ENCODE peak calls at places on chromosomes 4 and X, in ten cellular contexts. One of them, this sample, is unnamed.

GRCh38 chr4:9867746-9868425 is 86.5 kb downstream of the DRD5 start:
- DNase-seq in activated naive CD8-positive, alpha-beta T cell treated with anti-CD3 and anti-CD28 coated beads, Interleukin-2, amount 50 U/mL, for 24 hours: no peak
- DNase-seq in activated CD4-positive, alpha-beta T cell treated with anti-CD3 and anti-CD28 coated beads, Interleukin-2, amount 10 ng/mL, durations not matched to agents 7 days and 5 days: no peak
- DNase-seq in astrocyte of the spinal cord: no peak
- DNase-seq in NCI-H510A treated with DMSO at 0.1 percent for 48 hours: peak; percentile 65
- DNase-seq in Caki2: no peak
- DNase-seq in mammary epithelial cell: no peak
- DNase-seq in NCI-H2081: peak; percentile 86
- DNase-seq in stimulated activated CD8-positive, alpha-beta memory T cell treated with anti-CD3 and anti-CD28 coated beads, Interleukin-2, amount 100 ng/mL, for 48 hours: no peak
- DNase-seq in renal cortical epithelial cell: no peak
- DNase-seq in this sample: no peak

GRCh38 chr4:14841801-14842748 is 160.2 kb upstream of the CPEB2 start:
- DNase-seq in renal cortical epithelial cell: no peak
- DNase-seq in Caki2: peak; percentile 40
- DNase-seq in astrocyte of the spinal cord: no peak
- DNase-seq in stimulated activated CD8-positive, alpha-beta memory T cell treated with anti-CD3 and anti-CD28 coated beads, Interleukin-2, amount 100 ng/mL, for 48 hours: no peak
- DNase-seq in NCI-H510A treated with DMSO at 0.1 percent for 48 hours: peak; percentile 33
- DNase-seq in activated CD4-positive, alpha-beta T cell treated with anti-CD3 and anti-CD28 coated beads, Interleukin-2, amount 10 ng/mL, durations not matched to agents 7 days and 5 days: no peak
- DNase-seq in mammary epithelial cell: peak; percentile 31
- DNase-seq in NCI-H2081: peak; percentile 38
- DNase-seq in activated naive CD8-positive, alpha-beta T cell treated with anti-CD3 and anti-CD28 coated beads, Interleukin-2, amount 50 U/mL, for 24 hours: no peak
- DNase-seq in this sample: no peak

GRCh38 chr4:182507808-182508207 is 264.6 kb downstream of the TENM3 start:
- DNase-seq in stimulated activated CD8-positive, alpha-beta memory T cell treated with anti-CD3 and anti-CD28 coated beads, Interleukin-2, amount 100 ng/mL, for 48 hours: no peak
- DNase-seq in NCI-H510A treated with DMSO at 0.1 percent for 48 hours: no peak
- DNase-seq in NCI-H2081: no peak
- DNase-seq in activated CD4-positive, alpha-beta T cell treated with anti-CD3 and anti-CD28 coated beads, Interleukin-2, amount 10 ng/mL, durations not matched to agents 7 days and 5 days: no peak
- DNase-seq in Caki2: no peak
- DNase-seq in activated naive CD8-positive, alpha-beta T cell treated with anti-CD3 and anti-CD28 coated beads, Interleukin-2, amount 50 U/mL, for 24 hours: no peak
- DNase-seq in mammary epithelial cell: no peak
- DNase-seq in renal cortical epithelial cell: no peak
- DNase-seq in astrocyte of the spinal cord: no peak
- DNase-seq in this sample: no peak

GRCh38 chr4:102981005-102981404 is 38.5 kb downstream of the SLC9B1 start:
- DNase-seq in astrocyte of the spinal cord: no peak
- DNase-seq in NCI-H2081: no peak
- DNase-seq in mammary epithelial cell: no peak
- DNase-seq in renal cortical epithelial cell: no peak
- DNase-seq in activated naive CD8-positive, alpha-beta T cell treated with anti-CD3 and anti-CD28 coated beads, Interleukin-2, amount 50 U/mL, for 24 hours: no peak
- DNase-seq in stimulated activated CD8-positive, alpha-beta memory T cell treated with anti-CD3 and anti-CD28 coated beads, Interleukin-2, amount 100 ng/mL, for 48 hours: no peak
- DNase-seq in activated CD4-positive, alpha-beta T cell treated with anti-CD3 and anti-CD28 coated beads, Interleukin-2, amount 10 ng/mL, durations not matched to agents 7 days and 5 days: no peak
- DNase-seq in NCI-H510A treated with DMSO at 0.1 percent for 48 hours: no peak
- DNase-seq in Caki2: no peak
- DNase-seq in this sample: no peak

GRCh38 chrX:136880452-136881013 is at the start of gene RBMX:
- DNase-seq in NCI-H510A treated with DMSO at 0.1 percent for 48 hours: peak; percentile 94
- DNase-seq in activated CD4-positive, alpha-beta T cell treated with anti-CD3 and anti-CD28 coated beads, Interleukin-2, amount 10 ng/mL, durations not matched to agents 7 days and 5 days: peak; percentile 92
- DNase-seq in astrocyte of the spinal cord: peak; percentile 93
- DNase-seq in mammary epithelial cell: peak; percentile 81
- DNase-seq in NCI-H2081: peak; percentile 88
- DNase-seq in stimulated activated CD8-positive, alpha-beta memory T cell treated with anti-CD3 and anti-CD28 coated beads, Interleukin-2, amount 100 ng/mL, for 48 hours: peak; percentile 76
- DNase-seq in activated naive CD8-positive, alpha-beta T cell treated with anti-CD3 and anti-CD28 coated beads, Interleukin-2, amount 50 U/mL, for 24 hours: peak; percentile 88
- DNase-seq in renal cortical epithelial cell: peak; percentile 84
- DNase-seq in Caki2: peak; percentile 93
- DNase-seq in this sample: peak; percentile 92

GRCh38 chr4:128516568-128516967 is 229.0 kb upstream of the PGRMC2 start:
- DNase-seq in astrocyte of the spinal cord: peak; percentile 51
- DNase-seq in NCI-H2081: no peak
- DNase-seq in NCI-H510A treated with DMSO at 0.1 percent for 48 hours: no peak
- DNase-seq in renal cortical epithelial cell: no peak
- DNase-seq in mammary epithelial cell: no peak
- DNase-seq in Caki2: no peak
- DNase-seq in stimulated activated CD8-positive, alpha-beta memory T cell treated with anti-CD3 and anti-CD28 coated beads, Interleukin-2, amount 100 ng/mL, for 48 hours: no peak
- DNase-seq in activated naive CD8-positive, alpha-beta T cell treated with anti-CD3 and anti-CD28 coated beads, Interleukin-2, amount 50 U/mL, for 24 hours: no peak
- DNase-seq in activated CD4-positive, alpha-beta T cell treated with anti-CD3 and anti-CD28 coated beads, Interleukin-2, amount 10 ng/mL, durations not matched to agents 7 days and 5 days: no peak
- DNase-seq in this sample: no peak

GRCh38 chr4:24595662-24596061 is 11.3 kb upstream of the DHX15 start:
- DNase-seq in Caki2: no peak
- DNase-seq in renal cortical epithelial cell: peak; percentile 35
- DNase-seq in NCI-H510A treated with DMSO at 0.1 percent for 48 hours: no peak
- DNase-seq in stimulated activated CD8-positive, alpha-beta memory T cell treated with anti-CD3 and anti-CD28 coated beads, Interleukin-2, amount 100 ng/mL, for 48 hours: no peak
- DNase-seq in mammary epithelial cell: no peak
- DNase-seq in activated CD4-positive, alpha-beta T cell treated with anti-CD3 and anti-CD28 coated beads, Interleukin-2, amount 10 ng/mL, durations not matched to agents 7 days and 5 days: no peak
- DNase-seq in activated naive CD8-positive, alpha-beta T cell treated with anti-CD3 and anti-CD28 coated beads, Interleukin-2, amount 50 U/mL, for 24 hours: no peak
- DNase-seq in astrocyte of the spinal cord: no peak
- DNase-seq in NCI-H2081: no peak
- DNase-seq in this sample: no peak

GRCh38 chr4:183747931-183748664 is 89.0 kb downstream of the TRAPPC11 start:
- DNase-seq in astrocyte of the spinal cord: no peak
- DNase-seq in Caki2: peak; percentile 82
- DNase-seq in activated CD4-positive, alpha-beta T cell treated with anti-CD3 and anti-CD28 coated beads, Interleukin-2, amount 10 ng/mL, durations not matched to agents 7 days and 5 days: no peak
- DNase-seq in renal cortical epithelial cell: peak; percentile 87
- DNase-seq in activated naive CD8-positive, alpha-beta T cell treated with anti-CD3 and anti-CD28 coated beads, Interleukin-2, amount 50 U/mL, for 24 hours: no peak
- DNase-seq in stimulated activated CD8-positive, alpha-beta memory T cell treated with anti-CD3 and anti-CD28 coated beads, Interleukin-2, amount 100 ng/mL, for 48 hours: no peak
- DNase-seq in mammary epithelial cell: no peak
- DNase-seq in NCI-H510A treated with DMSO at 0.1 percent for 48 hours: no peak
- DNase-seq in NCI-H2081: no peak
- DNase-seq in this sample: no peak

GRCh38 chrX:15512401-15512965 is 11.9 kb downstream of the BMX start:
- DNase-seq in NCI-H510A treated with DMSO at 0.1 percent for 48 hours: no peak
- DNase-seq in stimulated activated CD8-positive, alpha-beta memory T cell treated with anti-CD3 and anti-CD28 coated beads, Interleukin-2, amount 100 ng/mL, for 48 hours: no peak
- DNase-seq in renal cortical epithelial cell: no peak
- DNase-seq in Caki2: no peak
- DNase-seq in activated CD4-positive, alpha-beta T cell treated with anti-CD3 and anti-CD28 coated beads, Interleukin-2, amount 10 ng/mL, durations not matched to agents 7 days and 5 days: no peak
- DNase-seq in activated naive CD8-positive, alpha-beta T cell treated with anti-CD3 and anti-CD28 coated beads, Interleukin-2, amount 50 U/mL, for 24 hours: no peak
- DNase-seq in NCI-H2081: no peak
- DNase-seq in mammary epithelial cell: peak; percentile 89
- DNase-seq in astrocyte of the spinal cord: no peak
- DNase-seq in this sample: no peak

GRCh38 chrX:72712094-72712755 is 1.9 kb downstream of the PHKA1 start:
- DNase-seq in NCI-H2081: no peak
- DNase-seq in mammary epithelial cell: no peak
- DNase-seq in astrocyte of the spinal cord: peak; percentile 33
- DNase-seq in activated CD4-positive, alpha-beta T cell treated with anti-CD3 and anti-CD28 coated beads, Interleukin-2, amount 10 ng/mL, durations not matched to agents 7 days and 5 days: no peak
- DNase-seq in Caki2: no peak
- DNase-seq in renal cortical epithelial cell: no peak
- DNase-seq in activated naive CD8-positive, alpha-beta T cell treated with anti-CD3 and anti-CD28 coated beads, Interleukin-2, amount 50 U/mL, for 24 hours: no peak
- DNase-seq in NCI-H510A treated with DMSO at 0.1 percent for 48 hours: peak; percentile 22
- DNase-seq in stimulated activated CD8-positive, alpha-beta memory T cell treated with anti-CD3 and anti-CD28 coated beads, Interleukin-2, amount 100 ng/mL, for 48 hours: no peak
- DNase-seq in this sample: no peak

GRCh38 chr4:77833158-77833724 is 14.1 kb upstream of the CNOT6L start:
- DNase-seq in activated CD4-positive, alpha-beta T cell treated with anti-CD3 and anti-CD28 coated beads, Interleukin-2, amount 10 ng/mL, durations not matched to agents 7 days and 5 days: no peak
- DNase-seq in activated naive CD8-positive, alpha-beta T cell treated with anti-CD3 and anti-CD28 coated beads, Interleukin-2, amount 50 U/mL, for 24 hours: no peak
- DNase-seq in astrocyte of the spinal cord: no peak
- DNase-seq in renal cortical epithelial cell: no peak
- DNase-seq in stimulated activated CD8-positive, alpha-beta memory T cell treated with anti-CD3 and anti-CD28 coated beads, Interleukin-2, amount 100 ng/mL, for 48 hours: no peak
- DNase-seq in mammary epithelial cell: peak; percentile 72
- DNase-seq in NCI-H2081: no peak
- DNase-seq in Caki2: no peak
- DNase-seq in NCI-H510A treated with DMSO at 0.1 percent for 48 hours: no peak
- DNase-seq in this sample: no peak

GRCh38 chrX:118968031-118968430 is 6.4 kb upstream of the LONRF3 start:
- DNase-seq in astrocyte of the spinal cord: no peak
- DNase-seq in mammary epithelial cell: peak; percentile 60
- DNase-seq in NCI-H2081: no peak
- DNase-seq in activated naive CD8-positive, alpha-beta T cell treated with anti-CD3 and anti-CD28 coated beads, Interleukin-2, amount 50 U/mL, for 24 hours: no peak
- DNase-seq in renal cortical epithelial cell: peak; percentile 59
- DNase-seq in stimulated activated CD8-positive, alpha-beta memory T cell treated with anti-CD3 and anti-CD28 coated beads, Interleukin-2, amount 100 ng/mL, for 48 hours: no peak
- DNase-seq in Caki2: peak; percentile 23
- DNase-seq in NCI-H510A treated with DMSO at 0.1 percent for 48 hours: no peak
- DNase-seq in activated CD4-positive, alpha-beta T cell treated with anti-CD3 and anti-CD28 coated beads, Interleukin-2, amount 10 ng/mL, durations not matched to agents 7 days and 5 days: no peak
- DNase-seq in this sample: no peak

GRCh38 chrX:3599787-3600465 is 113.5 kb downstream of the PRKX start:
- DNase-seq in activated CD4-positive, alpha-beta T cell treated with anti-CD3 and anti-CD28 coated beads, Interleukin-2, amount 10 ng/mL, durations not matched to agents 7 days and 5 days: no peak
- DNase-seq in renal cortical epithelial cell: peak; percentile 0
- DNase-seq in astrocyte of the spinal cord: peak; percentile 47
- DNase-seq in NCI-H2081: no peak
- DNase-seq in mammary epithelial cell: no peak
- DNase-seq in activated naive CD8-positive, alpha-beta T cell treated with anti-CD3 and anti-CD28 coated beads, Interleukin-2, amount 50 U/mL, for 24 hours: no peak
- DNase-seq in stimulated activated CD8-positive, alpha-beta memory T cell treated with anti-CD3 and anti-CD28 coated beads, Interleukin-2, amount 100 ng/mL, for 48 hours: no peak
- DNase-seq in NCI-H510A treated with DMSO at 0.1 percent for 48 hours: no peak
- DNase-seq in Caki2: no peak
- DNase-seq in this sample: no peak

GRCh38 chrX:143788265-143788664 is 67.7 kb upstream of the SPANXN2 start:
- DNase-seq in astrocyte of the spinal cord: peak; percentile 43
- DNase-seq in mammary epithelial cell: peak; percentile 21
- DNase-seq in renal cortical epithelial cell: peak; percentile 39
- DNase-seq in Caki2: peak; percentile 18
- DNase-seq in NCI-H2081: peak; percentile 48
- DNase-seq in stimulated activated CD8-positive, alpha-beta memory T cell treated with anti-CD3 and anti-CD28 coated beads, Interleukin-2, amount 100 ng/mL, for 48 hours: no peak
- DNase-seq in NCI-H510A treated with DMSO at 0.1 percent for 48 hours: no peak
- DNase-seq in activated naive CD8-positive, alpha-beta T cell treated with anti-CD3 and anti-CD28 coated beads, Interleukin-2, amount 50 U/mL, for 24 hours: no peak
- DNase-seq in activated CD4-positive, alpha-beta T cell treated with anti-CD3 and anti-CD28 coated beads, Interleukin-2, amount 10 ng/mL, durations not matched to agents 7 days and 5 days: no peak
- DNase-seq in this sample: no peak

GRCh38 chr4:44448548-44449443 is at the start of gene KCTD8:
- DNase-seq in stimulated activated CD8-positive, alpha-beta memory T cell treated with anti-CD3 and anti-CD28 coated beads, Interleukin-2, amount 100 ng/mL, for 48 hours: peak; percentile 60
- DNase-seq in renal cortical epithelial cell: peak; percentile 34
- DNase-seq in astrocyte of the spinal cord: peak; percentile 89
- DNase-seq in Caki2: peak; percentile 91
- DNase-seq in NCI-H510A treated with DMSO at 0.1 percent for 48 hours: peak; percentile 65
- DNase-seq in activated naive CD8-positive, alpha-beta T cell treated with anti-CD3 and anti-CD28 coated beads, Interleukin-2, amount 50 U/mL, for 24 hours: peak; percentile 73
- DNase-seq in NCI-H2081: peak; percentile 94
- DNase-seq in activated CD4-positive, alpha-beta T cell treated with anti-CD3 and anti-CD28 coated beads, Interleukin-2, amount 10 ng/mL, durations not matched to agents 7 days and 5 days: peak; percentile 63
- DNase-seq in mammary epithelial cell: peak; percentile 81
- DNase-seq in this sample: peak; percentile 95

GRCh38 chr4:81337211-81337610 is 122.2 kb upstream of the PRKG2 start:
- DNase-seq in activated CD4-positive, alpha-beta T cell treated with anti-CD3 and anti-CD28 coated beads, Interleukin-2, amount 10 ng/mL, durations not matched to agents 7 days and 5 days: no peak
- DNase-seq in activated naive CD8-positive, alpha-beta T cell treated with anti-CD3 and anti-CD28 coated beads, Interleukin-2, amount 50 U/mL, for 24 hours: no peak
- DNase-seq in Caki2: no peak
- DNase-seq in astrocyte of the spinal cord: no peak
- DNase-seq in stimulated activated CD8-positive, alpha-beta memory T cell treated with anti-CD3 and anti-CD28 coated beads, Interleukin-2, amount 100 ng/mL, for 48 hours: no peak
- DNase-seq in renal cortical epithelial cell: no peak
- DNase-seq in NCI-H2081: no peak
- DNase-seq in mammary epithelial cell: no peak
- DNase-seq in NCI-H510A treated with DMSO at 0.1 percent for 48 hours: no peak
- DNase-seq in this sample: no peak

GRCh38 chr4:73257242-73257994 is 1.2 kb downstream of the ANKRD17 start:
- DNase-seq in mammary epithelial cell: peak; percentile 78
- DNase-seq in Caki2: peak; percentile 76
- DNase-seq in activated naive CD8-positive, alpha-beta T cell treated with anti-CD3 and anti-CD28 coated beads, Interleukin-2, amount 50 U/mL, for 24 hours: peak; percentile 62
- DNase-seq in NCI-H510A treated with DMSO at 0.1 percent for 48 hours: peak; percentile 89
- DNase-seq in activated CD4-positive, alpha-beta T cell treated with anti-CD3 and anti-CD28 coated beads, Interleukin-2, amount 10 ng/mL, durations not matched to agents 7 days and 5 days: peak; percentile 75
- DNase-seq in stimulated activated CD8-positive, alpha-beta memory T cell treated with anti-CD3 and anti-CD28 coated beads, Interleukin-2, amount 100 ng/mL, for 48 hours: peak; percentile 26
- DNase-seq in astrocyte of the spinal cord: peak; percentile 90
- DNase-seq in renal cortical epithelial cell: peak; percentile 84
- DNase-seq in NCI-H2081: peak; percentile 77
- DNase-seq in this sample: peak; percentile 62

GRCh38 chr4:5912614-5913019 is 19.7 kb upstream of the CRMP1 start:
- DNase-seq in NCI-H510A treated with DMSO at 0.1 percent for 48 hours: no peak
- DNase-seq in stimulated activated CD8-positive, alpha-beta memory T cell treated with anti-CD3 and anti-CD28 coated beads, Interleukin-2, amount 100 ng/mL, for 48 hours: no peak
- DNase-seq in mammary epithelial cell: peak; percentile 76
- DNase-seq in activated naive CD8-positive, alpha-beta T cell treated with anti-CD3 and anti-CD28 coated beads, Interleukin-2, amount 50 U/mL, for 24 hours: no peak
- DNase-seq in renal cortical epithelial cell: no peak
- DNase-seq in Caki2: no peak
- DNase-seq in astrocyte of the spinal cord: no peak
- DNase-seq in NCI-H2081: peak; percentile 84
- DNase-seq in activated CD4-positive, alpha-beta T cell treated with anti-CD3 and anti-CD28 coated beads, Interleukin-2, amount 10 ng/mL, durations not matched to agents 7 days and 5 days: no peak
- DNase-seq in this sample: no peak

GRCh38 chr4:185566425-185566824 is 31.1 kb upstream of the PDLIM3 start:
- DNase-seq in mammary epithelial cell: no peak
- DNase-seq in Caki2: no peak
- DNase-seq in stimulated activated CD8-positive, alpha-beta memory T cell treated with anti-CD3 and anti-CD28 coated beads, Interleukin-2, amount 100 ng/mL, for 48 hours: peak; percentile 23
- DNase-seq in renal cortical epithelial cell: no peak
- DNase-seq in activated CD4-positive, alpha-beta T cell treated with anti-CD3 and anti-CD28 coated beads, Interleukin-2, amount 10 ng/mL, durations not matched to agents 7 days and 5 days: no peak
- DNase-seq in NCI-H2081: no peak
- DNase-seq in NCI-H510A treated with DMSO at 0.1 percent for 48 hours: no peak
- DNase-seq in activated naive CD8-positive, alpha-beta T cell treated with anti-CD3 and anti-CD28 coated beads, Interleukin-2, amount 50 U/mL, for 24 hours: no peak
- DNase-seq in astrocyte of the spinal cord: no peak
- DNase-seq in this sample: no peak

GRCh38 chr4:2843909-2844584 is 403 bp downstream of the ADD1 start:
- DNase-seq in astrocyte of the spinal cord: peak; percentile 36
- DNase-seq in mammary epithelial cell: peak; percentile 30
- DNase-seq in stimulated activated CD8-positive, alpha-beta memory T cell treated with anti-CD3 and anti-CD28 coated beads, Interleukin-2, amount 100 ng/mL, for 48 hours: no peak
- DNase-seq in NCI-H510A treated with DMSO at 0.1 percent for 48 hours: no peak
- DNase-seq in renal cortical epithelial cell: no peak
- DNase-seq in Caki2: peak; percentile 28
- DNase-seq in NCI-H2081: no peak
- DNase-seq in activated naive CD8-positive, alpha-beta T cell treated with anti-CD3 and anti-CD28 coated beads, Interleukin-2, amount 50 U/mL, for 24 hours: peak; percentile 18
- DNase-seq in activated CD4-positive, alpha-beta T cell treated with anti-CD3 and anti-CD28 coated beads, Interleukin-2, amount 10 ng/mL, durations not matched to agents 7 days and 5 days: peak; percentile 22
- DNase-seq in this sample: no peak

GRCh38 chr4:66569228-66569627 is 898.9 kb upstream of the EPHA5 start:
- DNase-seq in activated CD4-positive, alpha-beta T cell treated with anti-CD3 and anti-CD28 coated beads, Interleukin-2, amount 10 ng/mL, durations not matched to agents 7 days and 5 days: no peak
- DNase-seq in NCI-H510A treated with DMSO at 0.1 percent for 48 hours: no peak
- DNase-seq in activated naive CD8-positive, alpha-beta T cell treated with anti-CD3 and anti-CD28 coated beads, Interleukin-2, amount 50 U/mL, for 24 hours: no peak
- DNase-seq in Caki2: no peak
- DNase-seq in astrocyte of the spinal cord: no peak
- DNase-seq in stimulated activated CD8-positive, alpha-beta memory T cell treated with anti-CD3 and anti-CD28 coated beads, Interleukin-2, amount 100 ng/mL, for 48 hours: no peak
- DNase-seq in mammary epithelial cell: no peak
- DNase-seq in NCI-H2081: no peak
- DNase-seq in renal cortical epithelial cell: no peak
- DNase-seq in this sample: no peak

GRCh38 chr4:2362286-2363055 is 56.0 kb downstream of the ZFYVE28 start:
- DNase-seq in activated CD4-positive, alpha-beta T cell treated with anti-CD3 and anti-CD28 coated beads, Interleukin-2, amount 10 ng/mL, durations not matched to agents 7 days and 5 days: no peak
- DNase-seq in Caki2: no peak
- DNase-seq in activated naive CD8-positive, alpha-beta T cell treated with anti-CD3 and anti-CD28 coated beads, Interleukin-2, amount 50 U/mL, for 24 hours: no peak
- DNase-seq in NCI-H2081: no peak
- DNase-seq in renal cortical epithelial cell: no peak
- DNase-seq in NCI-H510A treated with DMSO at 0.1 percent for 48 hours: no peak
- DNase-seq in astrocyte of the spinal cord: no peak
- DNase-seq in mammary epithelial cell: no peak
- DNase-seq in stimulated activated CD8-positive, alpha-beta memory T cell treated with anti-CD3 and anti-CD28 coated beads, Interleukin-2, amount 100 ng/mL, for 48 hours: no peak
- DNase-seq in this sample: no peak

GRCh38 chr4:153518001-153518400 is 51.8 kb downstream of the TMEM131L start:
- DNase-seq in astrocyte of the spinal cord: no peak
- DNase-seq in Caki2: no peak
- DNase-seq in mammary epithelial cell: no peak
- DNase-seq in activated naive CD8-positive, alpha-beta T cell treated with anti-CD3 and anti-CD28 coated beads, Interleukin-2, amount 50 U/mL, for 24 hours: no peak
- DNase-seq in activated CD4-positive, alpha-beta T cell treated with anti-CD3 and anti-CD28 coated beads, Interleukin-2, amount 10 ng/mL, durations not matched to agents 7 days and 5 days: no peak
- DNase-seq in NCI-H510A treated with DMSO at 0.1 percent for 48 hours: no peak
- DNase-seq in stimulated activated CD8-positive, alpha-beta memory T cell treated with anti-CD3 and anti-CD28 coated beads, Interleukin-2, amount 100 ng/mL, for 48 hours: no peak
- DNase-seq in renal cortical epithelial cell: no peak
- DNase-seq in NCI-H2081: no peak
- DNase-seq in this sample: no peak

GRCh38 chrX:2568125-2568524 is 67.3 kb upstream of the DHRSX start:
- DNase-seq in activated naive CD8-positive, alpha-beta T cell treated with anti-CD3 and anti-CD28 coated beads, Interleukin-2, amount 50 U/mL, for 24 hours: no peak
- DNase-seq in Caki2: no peak
- DNase-seq in activated CD4-positive, alpha-beta T cell treated with anti-CD3 and anti-CD28 coated beads, Interleukin-2, amount 10 ng/mL, durations not matched to agents 7 days and 5 days: no peak
- DNase-seq in NCI-H510A treated with DMSO at 0.1 percent for 48 hours: no peak
- DNase-seq in renal cortical epithelial cell: no peak
- DNase-seq in mammary epithelial cell: no peak
- DNase-seq in NCI-H2081: no peak
- DNase-seq in stimulated activated CD8-positive, alpha-beta memory T cell treated with anti-CD3 and anti-CD28 coated beads, Interleukin-2, amount 100 ng/mL, for 48 hours: no peak
- DNase-seq in astrocyte of the spinal cord: no peak
- DNase-seq in this sample: no peak

GRCh38 chr4:142324572-142324971 is 521.5 kb downstream of the INPP4B start:
- DNase-seq in NCI-H2081: no peak
- DNase-seq in activated naive CD8-positive, alpha-beta T cell treated with anti-CD3 and anti-CD28 coated beads, Interleukin-2, amount 50 U/mL, for 24 hours: no peak
- DNase-seq in astrocyte of the spinal cord: no peak
- DNase-seq in renal cortical epithelial cell: no peak
- DNase-seq in stimulated activated CD8-positive, alpha-beta memory T cell treated with anti-CD3 and anti-CD28 coated beads, Interleukin-2, amount 100 ng/mL, for 48 hours: no peak
- DNase-seq in activated CD4-positive, alpha-beta T cell treated with anti-CD3 and anti-CD28 coated beads, Interleukin-2, amount 10 ng/mL, durations not matched to agents 7 days and 5 days: no peak
- DNase-seq in mammary epithelial cell: no peak
- DNase-seq in Caki2: no peak
- DNase-seq in NCI-H510A treated with DMSO at 0.1 percent for 48 hours: no peak
- DNase-seq in this sample: no peak

GRCh38 chr4:110533940-110534339 is 58.0 kb downstream of the ENPEP start:
- DNase-seq in NCI-H2081: no peak
- DNase-seq in stimulated activated CD8-positive, alpha-beta memory T cell treated with anti-CD3 and anti-CD28 coated beads, Interleukin-2, amount 100 ng/mL, for 48 hours: no peak
- DNase-seq in activated naive CD8-positive, alpha-beta T cell treated with anti-CD3 and anti-CD28 coated beads, Interleukin-2, amount 50 U/mL, for 24 hours: no peak
- DNase-seq in renal cortical epithelial cell: peak; percentile 98
- DNase-seq in astrocyte of the spinal cord: peak; percentile 98
- DNase-seq in Caki2: peak; percentile 87
- DNase-seq in mammary epithelial cell: peak; percentile 89
- DNase-seq in activated CD4-positive, alpha-beta T cell treated with anti-CD3 and anti-CD28 coated beads, Interleukin-2, amount 10 ng/mL, durations not matched to agents 7 days and 5 days: no peak
- DNase-seq in NCI-H510A treated with DMSO at 0.1 percent for 48 hours: peak; percentile 32
- DNase-seq in this sample: no peak

GRCh38 chr4:89268572-89269180 is 38.9 kb downstream of the GPRIN3 start:
- DNase-seq in activated naive CD8-positive, alpha-beta T cell treated with anti-CD3 and anti-CD28 coated beads, Interleukin-2, amount 50 U/mL, for 24 hours: no peak
- DNase-seq in activated CD4-positive, alpha-beta T cell treated with anti-CD3 and anti-CD28 coated beads, Interleukin-2, amount 10 ng/mL, durations not matched to agents 7 days and 5 days: no peak
- DNase-seq in NCI-H2081: no peak
- DNase-seq in renal cortical epithelial cell: no peak
- DNase-seq in mammary epithelial cell: no peak
- DNase-seq in astrocyte of the spinal cord: no peak
- DNase-seq in Caki2: no peak
- DNase-seq in stimulated activated CD8-positive, alpha-beta memory T cell treated with anti-CD3 and anti-CD28 coated beads, Interleukin-2, amount 100 ng/mL, for 48 hours: no peak
- DNase-seq in NCI-H510A treated with DMSO at 0.1 percent for 48 hours: no peak
- DNase-seq in this sample: no peak

GRCh38 chrX:113651306-113651705 is 810.7 kb upstream of the AMOT start:
- DNase-seq in renal cortical epithelial cell: no peak
- DNase-seq in activated naive CD8-positive, alpha-beta T cell treated with anti-CD3 and anti-CD28 coated beads, Interleukin-2, amount 50 U/mL, for 24 hours: no peak
- DNase-seq in astrocyte of the spinal cord: no peak
- DNase-seq in activated CD4-positive, alpha-beta T cell treated with anti-CD3 and anti-CD28 coated beads, Interleukin-2, amount 10 ng/mL, durations not matched to agents 7 days and 5 days: no peak
- DNase-seq in mammary epithelial cell: no peak
- DNase-seq in NCI-H2081: peak; percentile 12
- DNase-seq in NCI-H510A treated with DMSO at 0.1 percent for 48 hours: no peak
- DNase-seq in stimulated activated CD8-positive, alpha-beta memory T cell treated with anti-CD3 and anti-CD28 coated beads, Interleukin-2, amount 100 ng/mL, for 48 hours: no peak
- DNase-seq in Caki2: no peak
- DNase-seq in this sample: no peak